ENCODE peak calls at places on chromosomes 4 and X, in six cellular contexts. One of them, this sample, is unnamed.

GRCh38 chr4:2946812-2947600 is 16.2 kb downstream of the NOP14 start:
- DNase-seq in stimulated activated CD8-positive, alpha-beta memory T cell treated with anti-CD3 and anti-CD28 coated beads, Interleukin-12 subunit alpha, Interleukin-12 subunit beta, amount 100 ng/mL, for 4 hours: no peak
- DNase-seq in hypothalamus: no peak
- DNase-seq in HTR-8/SVneo: no peak
- DNase-seq in HCEC 1CT: no peak
- DNase-seq in ACHN: no peak
- DNase-seq in this sample: no peak

GRCh38 chr4:172480471-172480870 is 667.3 kb downstream of the GALNTL6 start:
- DNase-seq in HCEC 1CT: no peak
- DNase-seq in HTR-8/SVneo: no peak
- DNase-seq in ACHN: no peak
- DNase-seq in stimulated activated CD8-positive, alpha-beta memory T cell treated with anti-CD3 and anti-CD28 coated beads, Interleukin-12 subunit alpha, Interleukin-12 subunit beta, amount 100 ng/mL, for 4 hours: no peak
- DNase-seq in hypothalamus: no peak
- DNase-seq in this sample: no peak

GRCh38 chr4:185794637-185795036 is 17.4 kb downstream of the SORBS2 start:
- DNase-seq in HCEC 1CT: no peak
- DNase-seq in HTR-8/SVneo: peak
- DNase-seq in hypothalamus: no peak
- DNase-seq in stimulated activated CD8-positive, alpha-beta memory T cell treated with anti-CD3 and anti-CD28 coated beads, Interleukin-12 subunit alpha, Interleukin-12 subunit beta, amount 100 ng/mL, for 4 hours: no peak
- DNase-seq in ACHN: no peak
- DNase-seq in this sample: no peak

GRCh38 chrX:106734827-106735226 is 8.3 kb downstream of the RNF128 start:
- DNase-seq in HCEC 1CT: no peak
- DNase-seq in ACHN: no peak
- DNase-seq in stimulated activated CD8-positive, alpha-beta memory T cell treated with anti-CD3 and anti-CD28 coated beads, Interleukin-12 subunit alpha, Interleukin-12 subunit beta, amount 100 ng/mL, for 4 hours: no peak
- DNase-seq in HTR-8/SVneo: no peak
- DNase-seq in hypothalamus: no peak
- DNase-seq in this sample: no peak

GRCh38 chrX:132497432-132497831 is 8.6 kb upstream of the MBNL3 start:
- DNase-seq in ACHN: no peak
- DNase-seq in HCEC 1CT: no peak
- DNase-seq in HTR-8/SVneo: no peak
- DNase-seq in hypothalamus: no peak
- DNase-seq in stimulated activated CD8-positive, alpha-beta memory T cell treated with anti-CD3 and anti-CD28 coated beads, Interleukin-12 subunit alpha, Interleukin-12 subunit beta, amount 100 ng/mL, for 4 hours: no peak
- DNase-seq in this sample: no peak

GRCh38 chr4:6196871-6197270 is 3.5 kb downstream of the JAKMIP1 start:
- DNase-seq in ACHN: no peak
- DNase-seq in HTR-8/SVneo: no peak
- DNase-seq in stimulated activated CD8-positive, alpha-beta memory T cell treated with anti-CD3 and anti-CD28 coated beads, Interleukin-12 subunit alpha, Interleukin-12 subunit beta, amount 100 ng/mL, for 4 hours: no peak
- DNase-seq in hypothalamus: no peak
- DNase-seq in HCEC 1CT: no peak
- DNase-seq in this sample: no peak

GRCh38 chr4:122661176-122661575 is 40.3 kb upstream of the IL21 start:
- DNase-seq in hypothalamus: no peak
- DNase-seq in HTR-8/SVneo: no peak
- DNase-seq in stimulated activated CD8-positive, alpha-beta memory T cell treated with anti-CD3 and anti-CD28 coated beads, Interleukin-12 subunit alpha, Interleukin-12 subunit beta, amount 100 ng/mL, for 4 hours: no peak
- DNase-seq in HCEC 1CT: peak
- DNase-seq in ACHN: no peak
- DNase-seq in this sample: no peak

GRCh38 chr4:114780205-114780604 is 181.6 kb downstream of the UGT8 start:
- DNase-seq in HCEC 1CT: no peak
- DNase-seq in stimulated activated CD8-positive, alpha-beta memory T cell treated with anti-CD3 and anti-CD28 coated beads, Interleukin-12 subunit alpha, Interleukin-12 subunit beta, amount 100 ng/mL, for 4 hours: no peak
- DNase-seq in ACHN: peak
- DNase-seq in hypothalamus: no peak
- DNase-seq in HTR-8/SVneo: no peak
- DNase-seq in this sample: peak

GRCh38 chr4:127188847-127189246 is 443.9 kb upstream of the INTU start:
- DNase-seq in stimulated activated CD8-positive, alpha-beta memory T cell treated with anti-CD3 and anti-CD28 coated beads, Interleukin-12 subunit alpha, Interleukin-12 subunit beta, amount 100 ng/mL, for 4 hours: no peak
- DNase-seq in ACHN: peak
- DNase-seq in HTR-8/SVneo: no peak
- DNase-seq in HCEC 1CT: peak
- DNase-seq in hypothalamus: no peak
- DNase-seq in this sample: no peak

GRCh38 chrX:54043696-54044125 is 562 bp downstream of the PHF8 start:
- DNase-seq in HTR-8/SVneo: peak
- DNase-seq in stimulated activated CD8-positive, alpha-beta memory T cell treated with anti-CD3 and anti-CD28 coated beads, Interleukin-12 subunit alpha, Interleukin-12 subunit beta, amount 100 ng/mL, for 4 hours: peak
- DNase-seq in ACHN: peak
- DNase-seq in hypothalamus: no peak
- DNase-seq in HCEC 1CT: peak
- DNase-seq in this sample: no peak

GRCh38 chr4:33914386-33914785 is 2329.9 kb downstream of the ARAP2 start:
- DNase-seq in ACHN: no peak
- DNase-seq in HCEC 1CT: no peak
- DNase-seq in stimulated activated CD8-positive, alpha-beta memory T cell treated with anti-CD3 and anti-CD28 coated beads, Interleukin-12 subunit alpha, Interleukin-12 subunit beta, amount 100 ng/mL, for 4 hours: no peak
- DNase-seq in HTR-8/SVneo: no peak
- DNase-seq in hypothalamus: no peak
- DNase-seq in this sample: no peak

This sample was measured in kidney epithelial cell.